ENCODE peak calls at places on chromosomes 16 and 17, in nine cellular contexts. One of them, this sample, is unnamed.

GRCh38 chr17:66610734-66611133 is 224.2 kb upstream of the CACNG5 start:
- DNase-seq in heart right ventricle: no peak
- DNase-seq in RWPE1: no peak
- DNase-seq in hippocampal formation: no peak
- DNase-seq in SK-N-SH: no peak
- DNase-seq in non-pigmented ciliary epithelial cell: no peak
- DNase-seq in pancreas: no peak
- DNase-seq in NCI-H345: no peak
- DNase-seq in fibroblast of pulmonary artery: no peak
- DNase-seq in this sample: no peak

GRCh38 chr16:82899731-82900454 is 273.1 kb downstream of the CDH13 start:
- DNase-seq in heart right ventricle: no peak
- DNase-seq in RWPE1: no peak
- DNase-seq in hippocampal formation: no peak
- DNase-seq in SK-N-SH: no peak
- DNase-seq in non-pigmented ciliary epithelial cell: no peak
- DNase-seq in pancreas: no peak
- DNase-seq in NCI-H345: no peak
- DNase-seq in fibroblast of pulmonary artery: no peak
- DNase-seq in this sample: no peak

GRCh38 chr16:31093132-31093703 is 1.4 kb downstream of the VKORC1 start:
- DNase-seq in heart right ventricle: no peak
- DNase-seq in RWPE1: peak
- DNase-seq in hippocampal formation: no peak
- DNase-seq in SK-N-SH: peak
- DNase-seq in non-pigmented ciliary epithelial cell: no peak
- DNase-seq in pancreas: peak
- DNase-seq in NCI-H345: peak
- DNase-seq in fibroblast of pulmonary artery: no peak
- DNase-seq in this sample: peak

GRCh38 chr16:4859900-4860255 is 12.6 kb downstream of the UBN1 start:
- DNase-seq in heart right ventricle: no peak
- DNase-seq in RWPE1: no peak
- DNase-seq in hippocampal formation: no peak
- DNase-seq in SK-N-SH: no peak
- DNase-seq in non-pigmented ciliary epithelial cell: no peak
- DNase-seq in pancreas: no peak
- DNase-seq in NCI-H345: no peak
- DNase-seq in fibroblast of pulmonary artery: peak
- DNase-seq in this sample: no peak

GRCh38 chr16:8523932-8524331 is 66.4 kb downstream of the TMEM114 start:
- DNase-seq in heart right ventricle: no peak
- DNase-seq in RWPE1: no peak
- DNase-seq in hippocampal formation: no peak
- DNase-seq in SK-N-SH: no peak
- DNase-seq in non-pigmented ciliary epithelial cell: no peak
- DNase-seq in pancreas: no peak
- DNase-seq in NCI-H345: no peak
- DNase-seq in fibroblast of pulmonary artery: no peak
- DNase-seq in this sample: no peak

GRCh38 chr17:79670537-79671386 is 59.9 kb upstream of the RBFOX3 start:
- DNase-seq in heart right ventricle: no peak
- DNase-seq in RWPE1: no peak
- DNase-seq in hippocampal formation: no peak
- DNase-seq in SK-N-SH: no peak
- DNase-seq in non-pigmented ciliary epithelial cell: no peak
- DNase-seq in pancreas: peak
- DNase-seq in NCI-H345: peak
- DNase-seq in fibroblast of pulmonary artery: no peak
- DNase-seq in this sample: no peak

GRCh38 chr17:39742126-39742855 is 4.6 kb downstream of the GRB7 start:
- DNase-seq in heart right ventricle: no peak
- DNase-seq in RWPE1: no peak
- DNase-seq in hippocampal formation: no peak
- DNase-seq in SK-N-SH: no peak
- DNase-seq in non-pigmented ciliary epithelial cell: no peak
- DNase-seq in pancreas: no peak
- DNase-seq in NCI-H345: no peak
- DNase-seq in fibroblast of pulmonary artery: no peak
- DNase-seq in this sample: no peak

GRCh38 chr16:57000271-57001025 is 11.1 kb downstream of the NLRC5 start:
- DNase-seq in heart right ventricle: peak
- DNase-seq in RWPE1: peak
- DNase-seq in hippocampal formation: no peak
- DNase-seq in SK-N-SH: no peak
- DNase-seq in non-pigmented ciliary epithelial cell: peak
- DNase-seq in pancreas: no peak
- DNase-seq in NCI-H345: no peak
- DNase-seq in fibroblast of pulmonary artery: peak
- DNase-seq in this sample: peak

GRCh38 chr17:49557204-49558024 is 18.3 kb upstream of the NXPH3 start:
- DNase-seq in heart right ventricle: no peak
- DNase-seq in RWPE1: no peak
- DNase-seq in hippocampal formation: no peak
- DNase-seq in SK-N-SH: peak
- DNase-seq in non-pigmented ciliary epithelial cell: no peak
- DNase-seq in pancreas: no peak
- DNase-seq in NCI-H345: peak
- DNase-seq in fibroblast of pulmonary artery: peak
- DNase-seq in this sample: peak

GRCh38 chr17:51722994-51723393 is 435.5 kb downstream of the CA10 start:
- DNase-seq in heart right ventricle: no peak
- DNase-seq in RWPE1: peak
- DNase-seq in hippocampal formation: no peak
- DNase-seq in SK-N-SH: no peak
- DNase-seq in non-pigmented ciliary epithelial cell: no peak
- DNase-seq in pancreas: no peak
- DNase-seq in NCI-H345: no peak
- DNase-seq in fibroblast of pulmonary artery: no peak
- DNase-seq in this sample: no peak

GRCh38 chr16:680967-681745 is 946 bp downstream of the STUB1 start:
- DNase-seq in heart right ventricle: no peak
- DNase-seq in RWPE1: no peak
- DNase-seq in hippocampal formation: no peak
- DNase-seq in SK-N-SH: no peak
- DNase-seq in non-pigmented ciliary epithelial cell: no peak
- DNase-seq in pancreas: no peak
- DNase-seq in NCI-H345: no peak
- DNase-seq in fibroblast of pulmonary artery: peak
- DNase-seq in this sample: no peak

GRCh38 chr17:40633871-40634270 is 13.7 kb downstream of the SMARCE1 start:
- DNase-seq in heart right ventricle: no peak
- DNase-seq in RWPE1: no peak
- DNase-seq in hippocampal formation: no peak
- DNase-seq in SK-N-SH: no peak
- DNase-seq in non-pigmented ciliary epithelial cell: no peak
- DNase-seq in pancreas: no peak
- DNase-seq in NCI-H345: no peak
- DNase-seq in fibroblast of pulmonary artery: no peak
- DNase-seq in this sample: no peak

GRCh38 chr16:85515830-85516397 is 97.2 kb upstream of the GSE1 start:
- DNase-seq in heart right ventricle: no peak
- DNase-seq in RWPE1: no peak
- DNase-seq in hippocampal formation: no peak
- DNase-seq in SK-N-SH: peak
- DNase-seq in non-pigmented ciliary epithelial cell: no peak
- DNase-seq in pancreas: peak
- DNase-seq in NCI-H345: no peak
- DNase-seq in fibroblast of pulmonary artery: no peak
- DNase-seq in this sample: no peak

GRCh38 chr17:8857919-8858318 is 9.6 kb downstream of the PIK3R6 start:
- DNase-seq in heart right ventricle: peak
- DNase-seq in RWPE1: peak
- DNase-seq in hippocampal formation: no peak
- DNase-seq in SK-N-SH: no peak
- DNase-seq in non-pigmented ciliary epithelial cell: no peak
- DNase-seq in pancreas: no peak
- DNase-seq in NCI-H345: no peak
- DNase-seq in fibroblast of pulmonary artery: peak
- DNase-seq in this sample: no peak

GRCh38 chr16:56245197-56245596 is 53.9 kb downstream of the GNAO1 start:
- DNase-seq in heart right ventricle: no peak
- DNase-seq in RWPE1: peak
- DNase-seq in hippocampal formation: no peak
- DNase-seq in SK-N-SH: no peak
- DNase-seq in non-pigmented ciliary epithelial cell: no peak
- DNase-seq in pancreas: no peak
- DNase-seq in NCI-H345: no peak
- DNase-seq in fibroblast of pulmonary artery: no peak
- DNase-seq in this sample: no peak

GRCh38 chr17:59329558-59330313 is 1.7 kb upstream of the YPEL2 start:
- DNase-seq in heart right ventricle: peak
- DNase-seq in RWPE1: peak
- DNase-seq in hippocampal formation: peak
- DNase-seq in SK-N-SH: peak
- DNase-seq in non-pigmented ciliary epithelial cell: peak
- DNase-seq in pancreas: no peak
- DNase-seq in NCI-H345: peak
- DNase-seq in fibroblast of pulmonary artery: peak
- DNase-seq in this sample: peak

GRCh38 chr17:33858121-33858520 is 397.0 kb upstream of the CCL2 start:
- DNase-seq in heart right ventricle: no peak
- DNase-seq in RWPE1: no peak
- DNase-seq in hippocampal formation: no peak
- DNase-seq in SK-N-SH: no peak
- DNase-seq in non-pigmented ciliary epithelial cell: no peak
- DNase-seq in pancreas: no peak
- DNase-seq in NCI-H345: no peak
- DNase-seq in fibroblast of pulmonary artery: no peak
- DNase-seq in this sample: no peak

GRCh38 chr17:34167359-34167758 is 87.7 kb upstream of the CCL2 start:
- DNase-seq in heart right ventricle: no peak
- DNase-seq in RWPE1: no peak
- DNase-seq in hippocampal formation: no peak
- DNase-seq in SK-N-SH: no peak
- DNase-seq in non-pigmented ciliary epithelial cell: no peak
- DNase-seq in pancreas: no peak
- DNase-seq in NCI-H345: peak
- DNase-seq in fibroblast of pulmonary artery: peak
- DNase-seq in this sample: no peak

GRCh38 chr16:51440096-51440495 is 289.0 kb upstream of the SALL1 start:
- DNase-seq in heart right ventricle: no peak
- DNase-seq in RWPE1: no peak
- DNase-seq in hippocampal formation: peak
- DNase-seq in SK-N-SH: no peak
- DNase-seq in non-pigmented ciliary epithelial cell: no peak
- DNase-seq in pancreas: no peak
- DNase-seq in NCI-H345: peak
- DNase-seq in fibroblast of pulmonary artery: no peak
- DNase-seq in this sample: no peak

GRCh38 chr16:17368951-17369350 is 101.8 kb downstream of the XYLT1 start:
- DNase-seq in heart right ventricle: no peak
- DNase-seq in RWPE1: no peak
- DNase-seq in hippocampal formation: no peak
- DNase-seq in SK-N-SH: no peak
- DNase-seq in non-pigmented ciliary epithelial cell: no peak
- DNase-seq in pancreas: no peak
- DNase-seq in NCI-H345: no peak
- DNase-seq in fibroblast of pulmonary artery: no peak
- DNase-seq in this sample: no peak

GRCh38 chr16:19307587-19308241 is 22.2 kb downstream of the CLEC19A start:
- DNase-seq in heart right ventricle: no peak
- DNase-seq in RWPE1: no peak
- DNase-seq in hippocampal formation: no peak
- DNase-seq in SK-N-SH: no peak
- DNase-seq in non-pigmented ciliary epithelial cell: no peak
- DNase-seq in pancreas: no peak
- DNase-seq in NCI-H345: no peak
- DNase-seq in fibroblast of pulmonary artery: no peak
- DNase-seq in this sample: no peak

GRCh38 chr16:66293207-66293735 is 73.2 kb upstream of the CDH5 start:
- DNase-seq in heart right ventricle: no peak
- DNase-seq in RWPE1: no peak
- DNase-seq in hippocampal formation: no peak
- DNase-seq in SK-N-SH: no peak
- DNase-seq in non-pigmented ciliary epithelial cell: no peak
- DNase-seq in pancreas: peak
- DNase-seq in NCI-H345: no peak
- DNase-seq in fibroblast of pulmonary artery: no peak
- DNase-seq in this sample: no peak

GRCh38 chr16:88694221-88695087 is 8.1 kb upstream of the SNAI3 start:
- DNase-seq in heart right ventricle: no peak
- DNase-seq in RWPE1: no peak
- DNase-seq in hippocampal formation: no peak
- DNase-seq in SK-N-SH: no peak
- DNase-seq in non-pigmented ciliary epithelial cell: no peak
- DNase-seq in pancreas: no peak
- DNase-seq in NCI-H345: no peak
- DNase-seq in fibroblast of pulmonary artery: no peak
- DNase-seq in this sample: no peak

This sample was measured in D341Med.